ENCODE peak calls at places on chromosomes 7 and 10, in nine cellular contexts. J, Y, I, O, M, D, E, L and Z are unnamed samples.

GRCh38 chr7:130297628-130298027 is 4.7 kb downstream of the CPA4 start:
- DNase-seq in J (no peak), Y (no peak), I (no peak), O (no peak), M (no peak), D (no peak), E (no peak), L (no peak), Z (no peak)

GRCh38 chr10:53140516-53140915 is 367.9 kb upstream of the MBL2 start:
- DNase-seq in J (no peak), Y (no peak), I (no peak), O (no peak), M (no peak), D (no peak), E (no peak), L (no peak), Z (no peak)

GRCh38 chr7:135334830-135335543 is 101.3 kb downstream of the STRA8 start:
- DNase-seq in J (no peak), Y (no peak), I (no peak), O (no peak), M (no peak), D (no peak), E (no peak), L (no peak), Z (no peak)

GRCh38 chr10:3077940-3078630 is 10.7 kb downstream of the PFKP start:
- DNase-seq in J (no peak), Y (no peak), I (peak; percentile 60), O (no peak), M (no peak), D (no peak), E (no peak), L (no peak), Z (no peak)

GRCh38 chr10:63504145-63504881 is 16.9 kb upstream of the REEP3 start:
- DNase-seq in J (no peak), Y (no peak), I (peak; percentile 21), O (no peak), M (no peak), D (no peak), E (no peak), L (no peak), Z (no peak)

GRCh38 chr10:123148414-123149161 is 652 bp downstream of the HMX2 start:
- DNase-seq in J (no peak), Y (no peak), I (no peak), O (no peak), M (no peak), D (no peak), E (no peak), L (no peak), Z (no peak)

GRCh38 chr7:134696261-134696660 is 49.6 kb downstream of the BPGM start:
- DNase-seq in J (no peak), Y (no peak), I (no peak), O (no peak), M (no peak), D (no peak), E (no peak), L (no peak), Z (no peak)

GRCh38 chr10:96334888-96335526 is 23.8 kb downstream of the OPALIN start:
- DNase-seq in J (no peak), Y (no peak), I (peak; percentile 77), O (no peak), M (no peak), D (no peak), E (peak; percentile 41), L (no peak), Z (no peak)

GRCh38 chr7:88090671-88091070 is 129.2 kb downstream of the SRI start:
- DNase-seq in J (no peak), Y (no peak), I (no peak), O (no peak), M (no peak), D (no peak), E (no peak), L (no peak), Z (no peak)

GRCh38 chr7:151007469-151007898 is 16.7 kb downstream of the NOS3 start:
- DNase-seq in J (no peak), Y (no peak), I (no peak), O (no peak), M (no peak), D (no peak), E (no peak), L (no peak), Z (no peak)

GRCh38 chr7:587769-588168 is 68.1 kb upstream of the PDGFA start:
- DNase-seq in J (no peak), Y (peak; percentile 21), I (no peak), O (no peak), M (no peak), D (no peak), E (peak; percentile 44), L (no peak), Z (no peak)

GRCh38 chr10:32072025-32072787 is 16.0 kb upstream of the KIF5B start:
- DNase-seq in J (no peak), Y (no peak), I (no peak), O (no peak), M (no peak), D (no peak), E (no peak), L (no peak), Z (no peak)
- H3K4me1 ChIP-seq in J (no peaks in the 10 kb centered on the region), Y (no peaks in the 10 kb centered on the region), I (no peaks in the 10 kb centered on the region), O (no peaks in the 10 kb centered on the region), M (no peaks in the 10 kb centered on the region), D (no peaks in the 10 kb centered on the region), E (no peaks in the 10 kb centered on the region), L (no peaks in the 10 kb centered on the region), Z (peaks cover 10% of the 10 kb centered on the region)

GRCh38 chr7:11194492-11194891 is 220.8 kb downstream of the PHF14 start:
- DNase-seq in J (no peak), Y (no peak), I (no peak), O (no peak), M (no peak), D (no peak), E (no peak), L (no peak), Z (no peak)

GRCh38 chr7:11195502-11195901 is 221.8 kb downstream of the PHF14 start:
- DNase-seq in J (no peak), Y (no peak), I (no peak), O (no peak), M (no peak), D (no peak), E (no peak), L (no peak), Z (no peak)

GRCh38 chr7:11193131-11193867 is 219.6 kb downstream of the PHF14 start:
- DNase-seq in J (peak; percentile 31), Y (no peak), I (no peak), O (no peak), M (no peak), D (no peak), E (no peak), L (no peak), Z (no peak)

GRCh38 chr7:11192506-11192905 is 218.8 kb downstream of the PHF14 start:
- DNase-seq in J (no peak), Y (no peak), I (no peak), O (no peak), M (no peak), D (no peak), E (peak; percentile 4), L (no peak), Z (no peak)

GRCh38 chr7:11193888-11194287 is 220.2 kb downstream of the PHF14 start:
- DNase-seq in J (no peak), Y (no peak), I (no peak), O (no peak), M (no peak), D (no peak), E (no peak), L (no peak), Z (no peak)
- H3K27ac ChIP-seq in J (no peak overlapping the region), Y (no peak overlapping the region), I (no peak overlapping the region), O (no peak overlapping the region), M (no peak overlapping the region), D (no peak overlapping the region), E (no peak overlapping the region), L (no peak overlapping the region), Z (no peak overlapping the region)

GRCh38 chr7:22346383-22347107 is 10.4 kb downstream of the RAPGEF5 start:
- DNase-seq in J (no peak), Y (no peak), I (peak; percentile 96), O (no peak), M (no peak), D (no peak), E (no peak), L (no peak), Z (no peak)

GRCh38 chr7:22343612-22344011 is 13.3 kb downstream of the RAPGEF5 start:
- DNase-seq in J (no peak), Y (no peak), I (no peak), O (no peak), M (no peak), D (no peak), E (no peak), L (no peak), Z (no peak)

GRCh38 chr7:22348379-22348778 is 8.6 kb downstream of the RAPGEF5 start:
- DNase-seq in J (no peak), Y (no peak), I (no peak), O (no peak), M (no peak), D (no peak), E (no peak), L (no peak), Z (no peak)

GRCh38 chr7:22343071-22343470 is 13.9 kb downstream of the RAPGEF5 start:
- DNase-seq in J (no peak), Y (no peak), I (no peak), O (no peak), M (no peak), D (no peak), E (no peak), L (no peak), Z (no peak)

DNA sequence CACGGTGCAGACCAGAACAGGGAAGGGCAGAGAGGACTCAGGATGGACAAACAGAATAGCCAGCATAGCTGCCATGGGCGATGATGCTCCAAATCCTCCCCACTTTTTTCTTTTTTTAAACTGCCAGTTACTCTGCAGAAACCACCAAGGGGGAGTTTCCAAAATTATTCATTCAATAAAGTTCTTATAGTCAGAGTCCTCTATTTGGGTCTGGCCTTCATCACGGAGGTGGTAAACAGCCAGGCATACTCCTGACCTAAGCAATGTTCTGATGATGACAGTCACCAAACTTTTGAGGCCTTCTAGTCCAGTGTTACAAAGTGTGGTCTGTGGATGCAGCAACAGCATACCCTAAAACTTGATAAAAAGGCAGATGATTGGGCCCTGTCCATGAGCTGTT is 12.3 kb downstream of the RAPGEF5 start:
- DNase-seq in J (no peak), Y (no peak), I (no peak), O (no peak), M (no peak), D (no peak), E (no peak), L (no peak), Z (no peak)
- H3K4me1 ChIP-seq in J (no peaks in the 10 kb centered on the region), Y (no peaks in the 10 kb centered on the region), I (peaks cover 5% of the 10 kb centered on the region), O (no peaks in the 10 kb centered on the region), M (peaks cover 9% of the 10 kb centered on the region), D (peaks cover 34% of the 10 kb centered on the region), E (no peaks in the 10 kb centered on the region), L (peaks cover 40% of the 10 kb centered on the region), Z (peaks cover 14% of the 10 kb centered on the region)

DNA sequence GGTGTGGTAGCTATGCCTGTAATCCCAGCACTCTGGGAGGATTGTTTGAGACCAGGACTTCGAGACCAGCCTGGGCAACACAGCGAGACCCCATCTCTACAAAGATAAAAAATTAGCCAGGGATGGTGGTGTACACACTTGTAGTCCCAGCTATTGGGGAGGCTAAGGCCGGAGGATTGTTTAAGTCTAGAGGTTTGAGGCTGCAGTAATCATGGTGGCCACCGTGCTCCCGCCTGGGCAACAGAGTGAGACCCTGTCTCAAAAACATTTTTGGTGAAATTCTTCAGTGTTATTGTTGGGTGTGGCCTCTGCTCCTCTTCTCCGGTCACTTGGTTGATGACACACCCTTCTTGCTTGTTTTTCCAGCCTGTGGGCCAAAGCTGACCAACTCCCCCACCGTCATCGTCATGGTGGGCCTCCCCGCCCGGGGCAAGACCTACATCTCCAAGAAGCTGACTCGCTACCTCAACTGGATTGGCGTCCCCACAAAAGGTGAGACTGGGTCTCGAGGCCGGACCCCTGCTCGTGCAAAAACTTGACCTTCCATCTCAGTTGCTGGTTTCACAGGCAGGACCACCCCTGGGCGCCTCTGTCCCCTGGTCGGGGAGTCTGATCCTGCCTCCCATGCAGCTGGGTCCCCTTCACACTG is 10.6 kb downstream of the PFKFB3 start:
- DNase-seq in J (no peak), Y (no peak), I (no peak), O (no peak), M (no peak), D (no peak), E (no peak), L (no peak), Z (no peak)
- H3K27ac ChIP-seq in J (peak overlapping the region; percentile 51), Y (peak overlapping the region; percentile 72), I (no peak overlapping the region), O (peak overlapping the region; percentile 83), M (no peak overlapping the region), D (no peak overlapping the region), E (no peak overlapping the region), L (no peak overlapping the region), Z (no peak overlapping the region)